ENCODE peak calls at places on chromosomes 1 and 21, in seven cellular contexts. Z is mesendoderm, G is IMR-90, B is H1, V is H9, Y is mesenchymal stem cell, T is trophoblast cell. J is an unnamed sample.

GRCh38 chr1:23217421-23218115 is at the start of gene HTR1D:
- DNase-seq in Y (no peak), T (no peak), B (no peak), Z (peak; percentile 60), G (no peak), V (peak; percentile 70), J (peak; percentile 30)

GRCh38 chr1:91162613-91163012 is 140.8 kb upstream of the ZNF644 start:
- DNase-seq in V (no peak), G (no peak), Y (no peak), B (no peak), Z (no peak), T (no peak), J (no peak)

GRCh38 chr1:211653907-211654553 is 21.4 kb downstream of the NEK2 start:
- DNase-seq in Y (peak; percentile 76), B (no peak), T (no peak), G (peak; percentile 44), Z (no peak), V (no peak), J (no peak)

GRCh38 chr1:93749894-93750301 is 68.3 kb upstream of the BCAR3 start:
- DNase-seq in Z (peak; percentile 68), B (peak; percentile 25), T (peak; percentile 49), G (no peak), V (peak; percentile 58), Y (no peak), J (no peak)

GRCh38 chr1:6859415-6860343 is 74.4 kb downstream of the CAMTA1 start:
- DNase-seq in V (no peak), T (peak; percentile 98), Z (peak; percentile 89), B (no peak), Y (peak; percentile 90), G (peak; percentile 99), J (no peak)

GRCh38 chr1:238951809-238952208 is 434.6 kb upstream of the CHRM3 start:
- DNase-seq in T (peak; percentile 59), B (no peak), Y (peak; percentile 47), Z (peak; percentile 57), G (peak; percentile 33), V (no peak), J (no peak)

GRCh38 chr1:183776731-183777130 is 28.2 kb upstream of the RGL1 start:
- DNase-seq in V (no peak), G (peak; percentile 53), T (no peak), Z (no peak), B (no peak), Y (peak; percentile 74), J (no peak)

GRCh38 chr1:208164609-208165008 is 79.6 kb downstream of the PLXNA2 start:
- DNase-seq in T (no peak), B (no peak), G (no peak), V (no peak), Z (peak; percentile 51), Y (no peak), J (no peak)

GRCh38 chr1:51297401-51298321 is 32.7 kb downstream of the TTC39A start:
- DNase-seq in Z (no peak), V (no peak), T (no peak), G (no peak), Y (no peak), B (no peak), J (no peak)

GRCh38 chr1:193634876-193635275 is 448.5 kb upstream of the B3GALT2 start:
- DNase-seq in B (no peak), Z (no peak), Y (no peak), T (no peak), V (no peak), G (no peak), J (no peak)

GRCh38 chr21:25938673-25939395 is 204.1 kb downstream of the GABPA start:
- DNase-seq in T (no peak), B (no peak), Y (peak; percentile 22), Z (peak; percentile 69), V (no peak), G (no peak), J (no peak)

GRCh38 chr1:21020151-21020550 is 156.5 kb downstream of the EIF4G3 start:
- DNase-seq in V (no peak), T (peak; percentile 13), Y (peak; percentile 24), Z (peak; percentile 51), B (no peak), G (peak; percentile 21), J (no peak)

GRCh38 chr1:10761503-10762152 is 34.8 kb downstream of the CASZ1 start:
- DNase-seq in V (no peak), Y (peak; percentile 41), G (no peak), T (peak; percentile 60), Z (peak; percentile 25), B (no peak), J (no peak)

GRCh38 chr1:6495540-6496359 is 4.3 kb upstream of the PLEKHG5 start:
- DNase-seq in B (no peak), T (no peak), V (peak; percentile 76), G (no peak), Y (no peak), Z (no peak), J (no peak)

GRCh38 chr1:186236921-186237320 is 138.1 kb downstream of the TPR start:
- DNase-seq in V (no peak), Y (peak; percentile 88), Z (peak; percentile 73), B (no peak), T (peak; percentile 88), G (peak; percentile 95), J (no peak)

GRCh38 chr1:226643167-226643566 is 94.6 kb downstream of the STUM start:
- DNase-seq in G (peak; percentile 81), T (peak; percentile 13), Z (peak; percentile 72), V (no peak), B (no peak), Y (peak; percentile 73), J (no peak)

GRCh38 chr1:154851392-154852177 is 18.5 kb downstream of the KCNN3 start:
- DNase-seq in Z (peak; percentile 60), V (peak; percentile 71), T (peak; percentile 18), G (no peak), B (no peak), Y (no peak), J (no peak)

GRCh38 chr1:23745515-23745914 is 2.2 kb downstream of the ELOA start:
- DNase-seq in V (no peak), B (no peak), Y (peak; percentile 66), G (peak; percentile 62), T (peak; percentile 52), Z (peak; percentile 59), J (no peak)

GRCh38 chr1:157090771-157091170 is 8.8 kb downstream of the ETV3L start:
- DNase-seq in Y (no peak), Z (no peak), T (no peak), B (no peak), V (peak; percentile 20), G (no peak), J (no peak)

GRCh38 chr1:59601032-59601431 is 213.7 kb upstream of the HOOK1 start:
- DNase-seq in T (no peak), G (no peak), B (no peak), Z (no peak), V (peak; percentile 25), Y (no peak), J (no peak)

GRCh38 chr1:67052741-67053534 is 1.0 kb downstream of the SLC35D1 start:
- DNase-seq in G (peak; percentile 42), V (peak; percentile 31), Z (peak; percentile 73), T (peak; percentile 84), B (no peak), Y (peak; percentile 72), J (peak; percentile 15)

GRCh38 chr21:45080232-45080631 is 5.9 kb downstream of the ADARB1 start:
- DNase-seq in Z (no peak), G (no peak), B (no peak), V (no peak), Y (no peak), T (no peak), J (no peak)

GRCh38 chr21:45079351-45079750 is 5.0 kb downstream of the ADARB1 start:
- DNase-seq in G (no peak), V (peak; percentile 12), Z (no peak), Y (no peak), B (no peak), T (no peak), J (no peak)

GRCh38 chr21:45082715-45083114 is 8.3 kb downstream of the ADARB1 start:
- DNase-seq in G (no peak), Y (no peak), B (no peak), V (no peak), Z (no peak), T (no peak), J (no peak)

GRCh38 chr21:45080639-45081414 is 6.4 kb downstream of the ADARB1 start:
- DNase-seq in T (no peak), Z (no peak), G (peak; percentile 66), B (no peak), V (no peak), Y (peak; percentile 87), J (no peak)

DNA sequence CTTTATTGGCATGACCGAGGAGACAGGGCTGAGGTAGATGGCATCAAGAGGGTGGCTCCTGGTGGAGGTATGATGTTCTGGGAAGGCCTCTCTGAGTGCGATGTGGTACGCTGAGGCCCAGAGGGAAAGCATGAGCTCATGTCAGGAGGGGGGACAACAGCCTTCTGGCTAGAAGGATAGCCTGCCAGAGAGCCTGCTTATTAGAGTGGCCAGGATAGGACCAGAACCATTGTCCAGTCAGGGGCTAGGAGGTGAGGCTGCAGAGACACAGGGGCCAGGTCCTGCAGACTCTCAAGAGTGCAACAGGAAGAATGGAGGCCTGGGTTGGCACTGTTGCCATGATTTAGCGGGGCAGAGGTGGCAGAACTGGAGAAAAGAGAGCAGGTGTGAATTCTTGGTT is 7.3 kb downstream of the ADARB1 start:
- DNase-seq in V (no peak), Z (no peak), Y (no peak), T (no peak), G (no peak), B (no peak), J (no peak)
- H3K4me1 ChIP-seq in V (no peaks in the 10 kb centered on the region), Z (no peaks in the 10 kb centered on the region), Y (peaks cover 5% of the 10 kb centered on the region), T (peaks cover 12% of the 10 kb centered on the region), G (peaks cover 34% of the 10 kb centered on the region), B (no peaks in the 10 kb centered on the region), J (no peaks in the 10 kb centered on the region)

GRCh38 chr1:219724440-219724839 is 111.5 kb upstream of the ZC3H11B start:
- DNase-seq in Y (no peak), Z (peak; percentile 10), V (peak; percentile 41), T (no peak), B (no peak), G (no peak), J (no peak)
- H4K8ac ChIP-seq in Y (no peak overlapping the region), Z (no peak overlapping the region), V (no peak overlapping the region), T (no peak overlapping the region), B (no peak overlapping the region), G (no peak overlapping the region), J (no peak overlapping the region)

DNA sequence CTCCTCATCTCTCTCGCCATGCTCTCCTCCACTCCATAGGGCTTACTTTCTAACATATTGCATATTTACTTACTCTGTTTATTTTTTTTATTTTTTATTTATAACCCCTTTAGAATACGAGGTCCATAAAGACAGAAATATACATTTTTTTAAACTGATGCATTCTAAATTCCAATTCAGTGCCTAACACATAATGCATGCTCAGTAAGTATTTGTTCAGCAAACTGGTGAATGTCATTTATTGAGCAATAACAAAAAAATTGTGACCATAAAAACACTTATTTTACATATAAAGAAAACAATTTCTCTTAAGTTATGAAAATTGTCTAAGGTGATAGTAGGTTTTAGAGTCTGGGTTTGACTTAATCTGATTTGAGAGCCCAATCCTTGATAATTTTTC is 161.9 kb downstream of the FASLG start:
- DNase-seq in T (no peak), B (no peak), Y (no peak), Z (no peak), V (no peak), G (peak; percentile 38), J (no peak)
- H3K4me1 ChIP-seq in T (no peaks in the 10 kb centered on the region), B (no peaks in the 10 kb centered on the region), Y (peaks cover 3% of the 10 kb centered on the region), Z (no peaks in the 10 kb centered on the region), V (no peaks in the 10 kb centered on the region), G (peaks cover 15% of the 10 kb centered on the region), J (no peaks in the 10 kb centered on the region)

DNA sequence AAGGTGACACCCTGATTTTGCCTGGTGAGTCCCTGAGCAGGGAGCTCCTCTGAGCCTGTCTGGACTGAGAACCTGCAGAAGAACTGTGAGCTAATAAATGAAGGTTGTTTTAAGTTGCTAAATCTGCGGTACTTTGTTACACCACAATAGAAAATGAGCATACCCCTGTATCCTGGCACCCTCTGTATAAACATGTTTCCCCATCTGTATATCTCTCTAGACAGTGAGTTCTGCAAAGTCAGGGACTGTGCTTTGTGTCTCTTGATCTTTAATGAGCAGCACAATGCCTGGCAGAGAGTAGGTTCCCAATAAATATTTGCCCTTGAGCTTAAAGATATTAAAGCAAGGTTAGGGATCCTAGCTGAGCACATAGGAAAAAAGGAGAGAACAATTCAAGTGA is 228.8 kb downstream of the OMA1 start:
- DNase-seq in V (no peak), B (no peak), T (no peak), Z (no peak), Y (no peak), G (no peak), J (no peak)
- H4K8ac ChIP-seq in V (no peak overlapping the region), B (no peak overlapping the region), T (no peak overlapping the region), Z (no peak overlapping the region), Y (no peak overlapping the region), G (no peak overlapping the region), J (no peak overlapping the region)